ENCODE peak calls at places on chromosome 16, in seven cellular contexts. One of them, this sample, is unnamed.

GRCh38 chr16:13438064-13438463 is 481.9 kb upstream of the ERCC4 start:
- DNase-seq in mesendoderm: no peak
- DNase-seq in IMR-90: no peak
- DNase-seq in H1: no peak
- DNase-seq in H9: no peak
- DNase-seq in trophoblast cell: no peak
- DNase-seq in neuronal stem cell: no peak
- DNase-seq in this sample: no peak

GRCh38 chr16:22955461-22956145 is 141.6 kb downstream of the HS3ST2 start:
- DNase-seq in mesendoderm: no peak
- DNase-seq in IMR-90: no peak
- DNase-seq in H1: no peak
- DNase-seq in H9: no peak
- DNase-seq in trophoblast cell: no peak
- DNase-seq in neuronal stem cell: no peak
- DNase-seq in this sample: no peak

GRCh38 chr16:48321307-48322036 is 63.7 kb downstream of the SIAH1 start:
- DNase-seq in mesendoderm: no peak
- DNase-seq in IMR-90: peak; percentile 85
- DNase-seq in H1: no peak
- DNase-seq in H9: no peak
- DNase-seq in trophoblast cell: no peak
- DNase-seq in neuronal stem cell: no peak
- DNase-seq in this sample: peak; percentile 81

GRCh38 chr16:80071964-80072363 is 468.8 kb upstream of the DYNLRB2 start:
- DNase-seq in mesendoderm: no peak
- DNase-seq in IMR-90: no peak
- DNase-seq in H1: no peak
- DNase-seq in H9: no peak
- DNase-seq in trophoblast cell: no peak
- DNase-seq in neuronal stem cell: no peak
- DNase-seq in this sample: no peak

GRCh38 chr16:73210084-73210483 is 162.2 kb upstream of the ZFHX3 start:
- DNase-seq in mesendoderm: no peak
- DNase-seq in IMR-90: no peak
- DNase-seq in H1: no peak
- DNase-seq in H9: no peak
- DNase-seq in trophoblast cell: no peak
- DNase-seq in neuronal stem cell: no peak
- DNase-seq in this sample: no peak

GRCh38 chr16:27762441-27762840 is 212.5 kb downstream of the KATNIP start:
- DNase-seq in mesendoderm: no peak
- DNase-seq in IMR-90: peak; percentile 58
- DNase-seq in H1: no peak
- DNase-seq in H9: no peak
- DNase-seq in trophoblast cell: peak; percentile 80
- DNase-seq in neuronal stem cell: no peak
- DNase-seq in this sample: peak; percentile 49

GRCh38 chr16:81293909-81294802 is 20.6 kb upstream of the GAN start:
- DNase-seq in mesendoderm: no peak
- DNase-seq in IMR-90: peak; percentile 44
- DNase-seq in H1: no peak
- DNase-seq in H9: no peak
- DNase-seq in trophoblast cell: no peak
- DNase-seq in neuronal stem cell: no peak
- DNase-seq in this sample: peak; percentile 79

GRCh38 chr16:55250641-55251550 is 73.1 kb upstream of the IRX6 start:
- DNase-seq in mesendoderm: no peak
- DNase-seq in IMR-90: no peak
- DNase-seq in H1: no peak
- DNase-seq in H9: no peak
- DNase-seq in trophoblast cell: no peak
- DNase-seq in neuronal stem cell: no peak
- DNase-seq in this sample: no peak

GRCh38 chr16:78462261-78463208 is 363.1 kb downstream of the WWOX start:
- DNase-seq in mesendoderm: no peak
- DNase-seq in IMR-90: no peak
- DNase-seq in H1: no peak
- DNase-seq in H9: no peak
- DNase-seq in trophoblast cell: no peak
- DNase-seq in neuronal stem cell: no peak
- DNase-seq in this sample: no peak

GRCh38 chr16:68590201-68590994 is 51.3 kb downstream of the ZFP90 start:
- DNase-seq in mesendoderm: peak; percentile 85
- DNase-seq in IMR-90: peak; percentile 7
- DNase-seq in H1: peak; percentile 64
- DNase-seq in H9: peak; percentile 93
- DNase-seq in trophoblast cell: peak; percentile 50
- DNase-seq in neuronal stem cell: peak; percentile 58
- DNase-seq in this sample: peak; percentile 14

GRCh38 chr16:70331588-70332358 is 14.9 kb upstream of the DDX19A start:
- DNase-seq in mesendoderm: peak; percentile 19
- DNase-seq in IMR-90: no peak
- DNase-seq in H1: no peak
- DNase-seq in H9: peak; percentile 37
- DNase-seq in trophoblast cell: no peak
- DNase-seq in neuronal stem cell: no peak
- DNase-seq in this sample: peak; percentile 16

GRCh38 chr16:27175888-27176287 is 27.4 kb upstream of the KDM8 start:
- DNase-seq in mesendoderm: peak; percentile 48
- DNase-seq in IMR-90: no peak
- DNase-seq in H1: no peak
- DNase-seq in H9: no peak
- DNase-seq in trophoblast cell: no peak
- DNase-seq in neuronal stem cell: no peak
- DNase-seq in this sample: no peak

GRCh38 chr16:55499951-55500350 is 8.9 kb upstream of the LPCAT2 start:
- DNase-seq in mesendoderm: peak; percentile 43
- DNase-seq in IMR-90: peak; percentile 99
- DNase-seq in H1: no peak
- DNase-seq in H9: no peak
- DNase-seq in trophoblast cell: peak; percentile 96
- DNase-seq in neuronal stem cell: no peak
- DNase-seq in this sample: peak; percentile 100

GRCh38 chr16:15765116-15765515 is 91.7 kb downstream of the MYH11 start:
- DNase-seq in mesendoderm: no peak
- DNase-seq in IMR-90: no peak
- DNase-seq in H1: no peak
- DNase-seq in H9: no peak
- DNase-seq in trophoblast cell: no peak
- DNase-seq in neuronal stem cell: no peak
- DNase-seq in this sample: no peak

GRCh38 chr16:87733190-87733589 is 32.6 kb downstream of the KLHDC4 start:
- DNase-seq in mesendoderm: no peak
- DNase-seq in IMR-90: no peak
- DNase-seq in H1: no peak
- DNase-seq in H9: no peak
- DNase-seq in trophoblast cell: no peak
- DNase-seq in neuronal stem cell: no peak
- DNase-seq in this sample: no peak

GRCh38 chr16:19601083-19601976 is 45.8 kb downstream of the VPS35L start:
- DNase-seq in mesendoderm: peak; percentile 54
- DNase-seq in IMR-90: peak; percentile 36
- DNase-seq in H1: no peak
- DNase-seq in H9: no peak
- DNase-seq in trophoblast cell: no peak
- DNase-seq in neuronal stem cell: peak; percentile 32
- DNase-seq in this sample: peak; percentile 47

GRCh38 chr16:56267888-56268287 is 76.6 kb downstream of the GNAO1 start:
- DNase-seq in mesendoderm: no peak
- DNase-seq in IMR-90: no peak
- DNase-seq in H1: no peak
- DNase-seq in H9: no peak
- DNase-seq in trophoblast cell: no peak
- DNase-seq in neuronal stem cell: no peak
- DNase-seq in this sample: no peak

GRCh38 chr16:8931864-8932263 is 31.8 kb downstream of the USP7 start:
- DNase-seq in mesendoderm: peak; percentile 78
- DNase-seq in IMR-90: peak; percentile 68
- DNase-seq in H1: no peak
- DNase-seq in H9: peak; percentile 56
- DNase-seq in trophoblast cell: no peak
- DNase-seq in neuronal stem cell: peak; percentile 57
- DNase-seq in this sample: peak; percentile 67

GRCh38 chr16:347203-347602 is 5.3 kb downstream of the AXIN1 start:
- DNase-seq in mesendoderm: no peak
- DNase-seq in IMR-90: no peak
- DNase-seq in H1: no peak
- DNase-seq in H9: no peak
- DNase-seq in trophoblast cell: no peak
- DNase-seq in neuronal stem cell: no peak
- DNase-seq in this sample: no peak

GRCh38 chr16:346587-346986 is 5.9 kb downstream of the AXIN1 start:
- DNase-seq in mesendoderm: peak; percentile 45
- DNase-seq in IMR-90: peak; percentile 68
- DNase-seq in H1: no peak
- DNase-seq in H9: no peak
- DNase-seq in trophoblast cell: peak; percentile 80
- DNase-seq in neuronal stem cell: no peak
- DNase-seq in this sample: peak; percentile 70

GRCh38 chr16:349211-349610 is 3.3 kb downstream of the AXIN1 start:
- DNase-seq in mesendoderm: no peak
- DNase-seq in IMR-90: no peak
- DNase-seq in H1: no peak
- DNase-seq in H9: no peak
- DNase-seq in trophoblast cell: no peak
- DNase-seq in neuronal stem cell: no peak
- DNase-seq in this sample: peak; percentile 26

GRCh38 chr16:342455-343213 is 9.9 kb downstream of the AXIN1 start:
- DNase-seq in mesendoderm: no peak
- DNase-seq in IMR-90: no peak
- DNase-seq in H1: no peak
- DNase-seq in H9: no peak
- DNase-seq in trophoblast cell: peak; percentile 46
- DNase-seq in neuronal stem cell: no peak
- DNase-seq in this sample: no peak

DNA sequence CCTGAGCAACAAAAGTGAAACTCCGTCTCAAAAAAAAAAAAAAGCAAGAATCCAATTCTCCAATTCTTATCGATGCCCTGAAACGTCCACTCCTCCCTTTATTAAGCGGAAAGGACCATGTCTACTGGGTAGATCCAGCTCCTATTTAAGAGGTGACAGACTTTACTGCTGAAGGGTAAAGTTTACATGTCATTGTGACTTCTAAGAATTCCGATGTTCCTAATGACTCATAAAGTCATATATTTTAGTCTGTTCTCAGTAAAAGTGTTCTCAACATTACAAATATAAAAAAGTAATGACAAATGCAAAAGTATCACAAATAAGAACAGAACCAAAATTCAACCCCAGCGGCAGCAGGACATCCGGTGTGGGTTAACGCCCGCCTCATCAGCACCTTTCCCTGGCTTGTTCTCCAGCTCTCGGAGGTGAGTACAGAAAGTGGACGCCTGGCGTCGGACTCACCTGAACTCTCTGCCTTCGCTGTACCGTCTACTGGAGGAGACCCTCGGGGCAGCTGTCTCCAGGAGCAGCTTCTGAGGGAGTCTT is 6.8 kb downstream of the AXIN1 start:
- DNase-seq in mesendoderm: no peak
- DNase-seq in IMR-90: no peak
- DNase-seq in H1: no peak
- DNase-seq in H9: no peak
- DNase-seq in trophoblast cell: no peak
- DNase-seq in neuronal stem cell: no peak
- DNase-seq in this sample: no peak
- H2BK120ac ChIP-seq in mesendoderm: no peak overlapping the region
- H2BK120ac ChIP-seq in IMR-90: no peak overlapping the region
- H2BK120ac ChIP-seq in H1: no peak overlapping the region
- H2BK120ac ChIP-seq in H9: no peak overlapping the region
- H2BK120ac ChIP-seq in trophoblast cell: no peak overlapping the region
- H2BK120ac ChIP-seq in neuronal stem cell: no peak overlapping the region
- H2BK120ac ChIP-seq in this sample: no peak overlapping the region

GRCh38 chr16:46922239-46922638 is 38.1 kb downstream of the GPT2 start:
- DNase-seq in mesendoderm: no peak
- DNase-seq in IMR-90: no peak
- DNase-seq in H1: no peak
- DNase-seq in H9: no peak
- DNase-seq in trophoblast cell: no peak
- DNase-seq in neuronal stem cell: no peak
- DNase-seq in this sample: no peak
- H2BK120ac ChIP-seq in mesendoderm: no peak overlapping the region
- H2BK120ac ChIP-seq in IMR-90: no peak overlapping the region
- H2BK120ac ChIP-seq in H1: no peak overlapping the region
- H2BK120ac ChIP-seq in H9: no peak overlapping the region
- H2BK120ac ChIP-seq in trophoblast cell: peak overlapping the region; percentile 48
- H2BK120ac ChIP-seq in neuronal stem cell: no peak overlapping the region
- H2BK120ac ChIP-seq in this sample: no peak overlapping the region

GRCh38 chr16:3000540-3000939 is 12.2 kb upstream of the CLDN9 start:
- DNase-seq in mesendoderm: no peak
- DNase-seq in IMR-90: no peak
- DNase-seq in H1: no peak
- DNase-seq in H9: no peak
- DNase-seq in trophoblast cell: no peak
- DNase-seq in neuronal stem cell: no peak
- DNase-seq in this sample: no peak
- H2BK120ac ChIP-seq in mesendoderm: no peak overlapping the region
- H2BK120ac ChIP-seq in IMR-90: no peak overlapping the region
- H2BK120ac ChIP-seq in H1: no peak overlapping the region
- H2BK120ac ChIP-seq in H9: no peak overlapping the region
- H2BK120ac ChIP-seq in trophoblast cell: no peak overlapping the region
- H2BK120ac ChIP-seq in neuronal stem cell: no peak overlapping the region
- H2BK120ac ChIP-seq in this sample: no peak overlapping the region

GRCh38 chr16:83742520-83742919 is 65.3 kb upstream of the HSBP1 start:
- DNase-seq in mesendoderm: no peak
- DNase-seq in IMR-90: no peak
- DNase-seq in H1: no peak
- DNase-seq in H9: no peak
- DNase-seq in trophoblast cell: no peak
- DNase-seq in neuronal stem cell: no peak
- DNase-seq in this sample: no peak

GRCh38 chr16:83744521-83744981 is 63.2 kb upstream of the HSBP1 start:
- DNase-seq in mesendoderm: peak; percentile 82
- DNase-seq in IMR-90: peak; percentile 7
- DNase-seq in H1: no peak
- DNase-seq in H9: peak; percentile 36
- DNase-seq in trophoblast cell: peak; percentile 36
- DNase-seq in neuronal stem cell: peak; percentile 2
- DNase-seq in this sample: peak; percentile 68

GRCh38 chr16:83743720-83744119 is 64.1 kb upstream of the HSBP1 start:
- DNase-seq in mesendoderm: no peak
- DNase-seq in IMR-90: no peak
- DNase-seq in H1: no peak
- DNase-seq in H9: no peak
- DNase-seq in trophoblast cell: no peak
- DNase-seq in neuronal stem cell: no peak
- DNase-seq in this sample: no peak

GRCh38 chr16:83742076-83742475 is 65.7 kb upstream of the HSBP1 start:
- DNase-seq in mesendoderm: no peak
- DNase-seq in IMR-90: no peak
- DNase-seq in H1: no peak
- DNase-seq in H9: no peak
- DNase-seq in trophoblast cell: no peak
- DNase-seq in neuronal stem cell: no peak
- DNase-seq in this sample: no peak

DNA sequence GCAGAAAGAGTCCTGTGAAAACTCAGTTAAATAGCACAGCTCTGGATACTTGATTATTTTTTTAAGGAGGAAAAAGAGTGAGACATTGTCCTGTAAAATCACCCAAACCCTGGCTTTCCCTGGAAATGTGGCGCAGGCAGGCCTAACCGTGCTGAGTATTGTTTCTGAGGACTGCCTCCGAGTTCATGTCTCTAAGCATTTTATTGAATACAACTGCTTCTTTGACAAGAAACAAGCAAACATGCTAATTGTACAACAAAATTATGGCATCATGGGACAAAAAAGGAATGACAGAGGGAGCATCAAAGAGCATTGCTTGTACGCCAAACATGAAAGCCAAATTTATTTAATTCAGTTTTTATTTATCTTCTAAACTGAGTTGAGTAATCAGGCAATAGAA is 64.5 kb upstream of the HSBP1 start:
- DNase-seq in mesendoderm: no peak
- DNase-seq in IMR-90: no peak
- DNase-seq in H1: no peak
- DNase-seq in H9: no peak
- DNase-seq in trophoblast cell: no peak
- DNase-seq in neuronal stem cell: no peak
- DNase-seq in this sample: no peak
- H2BK120ac ChIP-seq in mesendoderm: no peak overlapping the region
- H2BK120ac ChIP-seq in IMR-90: no peak overlapping the region
- H2BK120ac ChIP-seq in H1: no peak overlapping the region
- H2BK120ac ChIP-seq in H9: no peak overlapping the region
- H2BK120ac ChIP-seq in trophoblast cell: no peak overlapping the region
- H2BK120ac ChIP-seq in neuronal stem cell: no peak overlapping the region
- H2BK120ac ChIP-seq in this sample: no peak overlapping the region